ENCODE peak calls at places on chromosomes 3 and 15, in four cellular contexts. B, A, P and U are unnamed samples.

GRCh38 chr15:70342141-70342540 is 244.4 kb upstream of the TLE3 start:
- DNase-seq in B (no peak), A (no peak), P (no peak), U (no peak)

GRCh38 chr3:117793684-117794304 is 1084.2 kb downstream of the TUSC7 start:
- DNase-seq in B (no peak), A (no peak), P (no peak), U (no peak)

GRCh38 chr3:170222647-170223541 is 670 bp downstream of the PRKCI start:
- DNase-seq in B (peak), A (peak), P (no peak), U (peak)

GRCh38 chr15:71465109-71465508 is 345.2 kb upstream of the NR2E3 start:
- DNase-seq in B (no peak), A (no peak), P (no peak), U (no peak)

GRCh38 chr3:187209501-187209900 is 12.2 kb downstream of the RTP1 start:
- DNase-seq in B (no peak), A (no peak), P (no peak), U (no peak)

GRCh38 chr15:85988741-85989140 is 90.9 kb upstream of the AGBL1 start:
- DNase-seq in B (no peak), A (no peak), P (no peak), U (no peak)

GRCh38 chr15:29088666-29089065 is 181.0 kb downstream of the NSMCE3 start:
- DNase-seq in B (no peak), A (no peak), P (no peak), U (no peak)

GRCh38 chr3:110995461-110996226 is 76.0 kb upstream of the NECTIN3 start:
- DNase-seq in B (no peak), A (no peak), P (no peak), U (no peak)

GRCh38 chr15:63056843-63057242 is 14.3 kb downstream of the TPM1 start:
- DNase-seq in B (no peak), A (no peak), P (peak), U (no peak)

GRCh38 chr3:12194669-12195161 is 36.0 kb upstream of the TIMP4 start:
- DNase-seq in B (no peak), A (no peak), P (peak), U (no peak)

GRCh38 chr3:114727373-114727772 is 419.7 kb downstream of the ZBTB20 start:
- DNase-seq in B (no peak), A (no peak), P (no peak), U (no peak)